ENCODE peak calls at places on chromosomes 5 and 9, in four cellular contexts. M, C, U and Q are unnamed samples.

GRCh38 chr5:168106008-168106761 is 185.3 kb upstream of the WWC1 start:
- DNase-seq in M (no peak), C (no peak), U (peak), Q (peak)

GRCh38 chr5:33824516-33825195 is 67.1 kb downstream of the ADAMTS12 start:
- DNase-seq in M (no peak), C (no peak), U (peak), Q (peak)

GRCh38 chr5:145689235-145689634 is 145.9 kb downstream of the PRELID2 start:
- DNase-seq in M (no peak), C (no peak), U (no peak), Q (no peak)

GRCh38 chr9:116421006-116421538 is 266.0 kb upstream of the TRIM32 start:
- DNase-seq in M (no peak), C (no peak), U (peak), Q (peak)

GRCh38 chr9:12719431-12719830 is 26.2 kb downstream of the TYRP1 start:
- DNase-seq in M (no peak), C (no peak), U (peak), Q (peak)

GRCh38 chr9:92483896-92484545 is 1.7 kb upstream of the ASPN start:
- DNase-seq in M (no peak), C (no peak), U (no peak), Q (no peak)

GRCh38 chr9:35951736-35952135 is 6.2 kb downstream of the OR2S2 start:
- DNase-seq in M (no peak), C (no peak), U (no peak), Q (peak)

GRCh38 chr5:176639981-176640380 is 7.3 kb upstream of the TSPAN17 start:
- DNase-seq in M (no peak), C (no peak), U (no peak), Q (peak)

GRCh38 chr5:100667021-100667671 is 132.0 kb downstream of the FAM174A start:
- DNase-seq in M (no peak), C (no peak), U (no peak), Q (peak)

GRCh38 chr5:61313960-61314681 is 17.9 kb upstream of the ZSWIM6 start:
- DNase-seq in M (no peak), C (no peak), U (no peak), Q (peak)

GRCh38 chr5:17316973-17317459 is 99.6 kb downstream of the BASP1 start:
- DNase-seq in M (no peak), C (no peak), U (peak), Q (peak)

GRCh38 chr5:145776886-145777285 is 58.3 kb downstream of the PRELID2 start:
- DNase-seq in M (no peak), C (no peak), U (peak), Q (peak)

GRCh38 chr5:95113489-95113888 is 171.4 kb downstream of the MCTP1 start:
- DNase-seq in M (no peak), C (no peak), U (peak), Q (peak)

GRCh38 chr5:123125953-123126352 is 36.9 kb downstream of the PRDM6 start:
- DNase-seq in M (no peak), C (no peak), U (peak), Q (peak)

GRCh38 chr5:60972225-60972624 is 27.2 kb downstream of the NDUFAF2 start:
- DNase-seq in M (no peak), C (no peak), U (no peak), Q (no peak)

GRCh38 chr5:179731791-179732411 is 721 bp upstream of the MAML1 start:
- DNase-seq in M (peak), C (peak), U (peak), Q (peak)

GRCh38 chr5:6759401-6759800 is 46.2 kb downstream of the TENT4A start:
- DNase-seq in M (peak), C (no peak), U (no peak), Q (peak)

GRCh38 chr9:18124760-18125159 is 349.2 kb upstream of the ADAMTSL1 start:
- DNase-seq in M (no peak), C (no peak), U (no peak), Q (no peak)

GRCh38 chr9:127954831-127955293 is 17.2 kb upstream of the DPM2 start:
- DNase-seq in M (no peak), C (no peak), U (no peak), Q (no peak)
- H3K4me3 ChIP-seq in M (no peak), C (no peak), U (no peak), Q (no peak)

GRCh38 chr9:121121582-121122087 is 46.9 kb downstream of the CNTRL start:
- DNase-seq in M (peak), C (peak), U (peak), Q (peak)
- TF ChIP-seq CTCF in M (peak), C (no peak), U (peak), Q (peak)

GRCh38 chr9:134618163-134618822 is 23.3 kb upstream of the COL5A1 start:
- DNase-seq in M (peak), C (no peak), U (no peak), Q (no peak)

GRCh38 chr9:134617246-134617645 is 24.4 kb upstream of the COL5A1 start:
- DNase-seq in M (no peak), C (no peak), U (no peak), Q (no peak)

GRCh38 chr9:134616341-134616740 is 25.3 kb upstream of the COL5A1 start:
- DNase-seq in M (no peak), C (no peak), U (no peak), Q (peak)

GRCh38 chr9:134618823-134619454 is 22.7 kb upstream of the COL5A1 start:
- DNase-seq in M (no peak), C (no peak), U (no peak), Q (no peak)

DNA sequence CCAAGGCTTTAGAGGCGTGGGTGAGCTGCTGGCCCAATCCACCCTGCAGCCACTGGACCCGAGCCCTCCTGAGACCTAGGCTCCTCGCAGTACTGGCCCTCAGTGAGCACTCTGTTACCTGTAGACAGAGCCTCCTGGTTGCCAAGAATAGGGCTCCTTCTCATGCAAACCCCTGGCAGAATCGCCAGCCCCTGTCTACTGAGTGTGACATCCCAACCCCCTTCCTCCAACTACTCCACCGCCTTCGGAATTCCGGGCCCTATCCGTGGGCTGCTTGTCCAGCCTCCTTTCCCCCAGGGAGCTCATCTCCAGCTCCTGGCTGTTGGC is 23.8 kb upstream of the COL5A1 start:
- DNase-seq in M (no peak), C (no peak), U (no peak), Q (no peak)
- H3K4me3 ChIP-seq in M (no peak), C (no peak), U (no peak), Q (no peak)

GRCh38 chr9:132673355-132673754 is 3.1 kb downstream of the GTF3C4 start:
- DNase-seq in M (no peak), C (no peak), U (no peak), Q (peak)
- TF ChIP-seq CTCF in M (no peak), C (no peak), U (no peak), Q (peak)

DNA sequence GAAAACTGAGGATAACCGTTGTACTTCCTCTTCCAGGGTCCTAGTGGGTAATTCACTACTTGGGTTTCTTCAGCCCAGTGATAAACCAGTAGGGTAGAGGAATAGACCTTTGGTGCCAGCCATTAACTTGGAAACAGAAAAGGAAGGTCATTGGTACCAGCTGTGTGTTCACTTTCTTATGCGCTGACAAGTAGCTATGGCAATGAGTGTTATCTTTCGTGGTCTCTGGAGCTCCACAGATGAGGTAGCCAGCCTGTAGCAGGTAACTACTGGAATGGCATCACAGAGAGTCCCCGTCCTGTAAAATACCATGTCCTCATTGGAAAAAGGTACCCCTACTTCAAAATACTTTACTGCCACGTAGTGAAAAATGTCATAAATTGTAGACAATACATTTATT is 2.3 kb downstream of the UHRF2 start:
- DNase-seq in M (no peak), C (no peak), U (no peak), Q (peak)
- H3K4me3 ChIP-seq in M (peak), C (no peak), U (peak), Q (peak)

GRCh38 chr5:141100243-141100805 is at the start of gene PCDHB3:
- DNase-seq in M (peak), C (no peak), U (peak), Q (peak)

GRCh38 chr5:141095263-141095641 is 837 bp downstream of the PCDHB2 start:
- DNase-seq in M (peak), C (no peak), U (no peak), Q (no peak)

DNA sequence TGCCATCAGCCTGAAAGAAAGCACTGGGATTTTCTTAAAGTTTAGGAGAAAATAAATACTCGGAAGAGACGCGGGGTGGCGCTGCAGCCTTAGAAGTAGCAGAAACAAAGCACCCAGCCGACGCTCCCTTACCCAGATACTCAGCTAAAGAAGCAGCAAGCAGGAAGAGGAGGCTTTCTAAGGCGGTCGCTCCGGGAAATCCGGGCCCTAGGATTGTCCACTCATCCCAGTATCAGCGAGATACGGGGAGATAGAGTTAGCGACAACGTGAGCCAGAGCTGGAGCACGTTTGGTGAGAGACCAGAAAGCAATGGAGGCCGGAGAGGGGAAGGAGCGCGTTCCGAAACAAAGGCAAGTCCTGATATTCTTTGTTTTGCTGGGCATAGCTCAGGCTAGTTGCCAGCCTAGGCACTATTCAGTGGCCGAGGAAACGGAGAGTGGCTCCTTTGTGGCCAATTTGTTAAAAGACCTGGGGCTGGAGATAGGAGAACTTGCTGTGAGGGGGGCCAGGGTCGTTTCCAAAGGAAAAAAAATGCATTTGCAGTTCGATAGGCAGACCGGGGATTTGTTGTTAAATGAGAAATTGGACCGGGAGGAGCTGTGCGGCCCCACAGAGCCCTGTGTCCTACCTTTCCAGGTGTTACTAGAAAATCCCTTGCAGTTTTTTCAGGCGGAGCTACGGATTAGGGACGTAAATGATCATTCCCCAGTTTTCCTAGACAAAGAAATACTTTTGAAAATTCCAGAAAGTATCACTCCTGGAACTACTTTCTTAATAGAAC is at the start of gene PCDHB2:
- DNase-seq in M (peak), C (no peak), U (peak), Q (peak)
- TF ChIP-seq CTCF in M (no peak), C (no peak), U (peak), Q (peak)

GRCh38 chr5:89095341-89095740 is 212.4 kb upstream of the MEF2C start:
- DNase-seq in M (no peak), C (no peak), U (no peak), Q (no peak)

GRCh38 chr5:89097103-89097502 is 214.1 kb upstream of the MEF2C start:
- DNase-seq in M (no peak), C (no peak), U (no peak), Q (no peak)

DNA sequence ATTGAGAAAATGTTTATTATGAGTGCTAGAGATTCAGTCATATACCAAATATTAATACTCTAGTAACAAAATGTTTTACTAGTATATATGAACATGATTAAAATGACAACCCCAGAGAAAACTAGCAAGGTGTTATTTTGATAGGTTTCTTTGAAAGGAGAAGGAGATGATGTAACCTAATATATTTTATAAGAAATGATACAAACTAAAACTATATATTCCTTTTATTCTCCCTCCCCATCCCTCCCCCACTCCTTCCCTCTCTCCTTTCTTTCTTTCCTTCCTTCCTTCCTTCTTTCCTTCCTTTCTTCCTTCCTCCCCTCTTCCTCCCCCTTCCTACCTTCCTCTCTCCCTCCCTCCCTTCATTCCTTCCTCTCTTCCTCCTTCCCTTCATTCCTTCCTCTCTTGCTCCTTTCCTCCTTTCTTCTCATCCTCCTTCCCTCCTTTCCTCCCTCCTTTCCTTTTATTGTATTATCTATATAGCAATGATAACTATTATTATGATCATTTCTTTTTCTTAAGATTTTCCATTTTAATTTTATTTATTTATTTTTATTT is 215.3 kb upstream of the MEF2C start:
- DNase-seq in M (no peak), C (no peak), U (no peak), Q (no peak)
- H3K4me3 ChIP-seq in M (no peak), C (no peak), U (no peak), Q (no peak)

GRCh38 chr9:29289365-29289764 is 1716.1 kb upstream of the C9orf72 start:
- DNase-seq in M (no peak), C (no peak), U (no peak), Q (no peak)
- TF ChIP-seq CTCF in M (no peak), C (no peak), U (no peak), Q (no peak)

GRCh38 chr5:149143470-149143869 is 2.2 kb downstream of the ABLIM3 start:
- DNase-seq in M (no peak), C (no peak), U (peak), Q (peak)
- H3K4me3 ChIP-seq in M (no peak), C (no peak), U (no peak), Q (peak)